ENCODE peak calls at places on chromosomes 12 and 14, in seven cellular contexts. I is mesothelial cell of epicardium; G is amniotic stem cell; M is EH; J is BJ; K is CD4-positive, CD25-positive, alpha-beta regulatory T cell; V is stimulated activated CD4-positive, alpha-beta T cell treated with anti-CD3 and anti-CD28 coated beads, Interleukin-2, amount 100 ng/mL, for 24 hours. O is an unnamed sample.

GRCh38 chr14:33477752-33478151 is 473.1 kb downstream of the EGLN3 start:
- DNase-seq in I (no peak), G (no peak), M (no peak), J (no peak), K (no peak), V (no peak), O (peak)

GRCh38 chr12:131264625-131265024 is 310.9 kb downstream of the ADGRD1 start:
- DNase-seq in I (no peak), G (no peak), M (no peak), J (no peak), K (no peak), V (no peak), O (peak)

GRCh38 chr12:19643635-19644034 is 204.3 kb downstream of the AEBP2 start:
- DNase-seq in I (no peak), G (peak), M (peak), J (no peak), K (no peak), V (no peak), O (peak)

GRCh38 chr14:104604461-104605449 is at the start of gene TMEM179:
- DNase-seq in I (peak), G (no peak), M (peak), J (no peak), K (no peak), V (peak), O (peak)

GRCh38 chr12:57896437-57897201 is 44.7 kb upstream of the ATP23 start:
- DNase-seq in I (peak), G (no peak), M (peak), J (no peak), K (peak), V (no peak), O (peak)

GRCh38 chr14:103128631-103129300 is 5.5 kb downstream of the TNFAIP2 start:
- DNase-seq in I (no peak), G (no peak), M (no peak), J (no peak), K (no peak), V (no peak), O (no peak)

GRCh38 chr14:102225936-102226335 is 79.0 kb downstream of the MOK start:
- DNase-seq in I (no peak), G (no peak), M (no peak), J (no peak), K (no peak), V (no peak), O (no peak)

GRCh38 chr12:44544018-44544417 is 332.1 kb downstream of the NELL2 start:
- DNase-seq in I (no peak), G (no peak), M (no peak), J (no peak), K (no peak), V (no peak), O (no peak)

GRCh38 chr12:124651508-124652273 is 84.3 kb upstream of the NCOR2 start:
- DNase-seq in I (no peak), G (no peak), M (peak), J (no peak), K (no peak), V (no peak), O (no peak)

GRCh38 chr14:94555991-94556390 is 5.3 kb upstream of the SERPINA4 start:
- DNase-seq in I (no peak), G (no peak), M (no peak), J (no peak), K (no peak), V (no peak), O (no peak)

GRCh38 chr12:59459966-59460365 is 135.9 kb upstream of the SLC16A7 start:
- DNase-seq in I (no peak), G (peak), M (peak), J (no peak), K (no peak), V (no peak), O (peak)

GRCh38 chr12:32413412-32413811 is 14.1 kb downstream of the FGD4 start:
- DNase-seq in I (no peak), G (no peak), M (no peak), J (no peak), K (no peak), V (no peak), O (no peak)

GRCh38 chr12:42407306-42407705 is 81.3 kb downstream of the PPHLN1 start:
- DNase-seq in I (no peak), G (no peak), M (peak), J (no peak), K (no peak), V (no peak), O (no peak)

GRCh38 chr12:108856428-108857157 is 790 bp downstream of the SSH1 start:
- DNase-seq in I (peak), G (peak), M (peak), J (peak), K (peak), V (peak), O (peak)

GRCh38 chr12:75481013-75481705 is 604 bp downstream of the GLIPR1 start:
- DNase-seq in I (no peak), G (no peak), M (peak), J (no peak), K (no peak), V (no peak), O (peak)

GRCh38 chr12:52949413-52950331 is 754 bp downstream of the KRT18 start:
- DNase-seq in I (no peak), G (no peak), M (peak), J (peak), K (no peak), V (no peak), O (peak)

GRCh38 chr12:104697186-104697585 is 240.4 kb downstream of the CHST11 start:
- DNase-seq in I (no peak), G (no peak), M (no peak), J (no peak), K (no peak), V (no peak), O (no peak)

GRCh38 chr12:124916370-124917134 is 2.1 kb upstream of the UBC start:
- DNase-seq in I (no peak), G (no peak), M (peak), J (peak), K (peak), V (peak), O (peak)

GRCh38 chr12:104006929-104007328 is 41.3 kb downstream of the TDG start:
- DNase-seq in I (no peak), G (peak), M (peak), J (peak), K (no peak), V (no peak), O (peak)

GRCh38 chr12:2372178-2372577 is 319.4 kb downstream of the CACNA1C start:
- DNase-seq in I (no peak), G (no peak), M (no peak), J (no peak), K (no peak), V (no peak), O (no peak)

GRCh38 chr12:26937443-26937862 is 328 bp downstream of the INTS13 start:
- DNase-seq in I (no peak), G (no peak), M (no peak), J (no peak), K (no peak), V (no peak), O (no peak)

GRCh38 chr14:36503771-36504741 is 16.0 kb downstream of the NKX2-1 start:
- DNase-seq in I (peak), G (no peak), M (no peak), J (no peak), K (no peak), V (no peak), O (peak)

GRCh38 chr12:80792861-80793260 is 76.1 kb downstream of the MYF5 start:
- DNase-seq in I (no peak), G (no peak), M (no peak), J (no peak), K (no peak), V (no peak), O (no peak)

GRCh38 chr12:16019131-16019530 is 108.0 kb downstream of the DERA start:
- DNase-seq in I (no peak), G (no peak), M (peak), J (no peak), K (no peak), V (no peak), O (no peak)

GRCh38 chr14:101001311-101002069 is 98.0 kb upstream of the RTL1 start:
- DNase-seq in I (no peak), G (no peak), M (peak), J (no peak), K (no peak), V (no peak), O (peak)

GRCh38 chr12:106790020-106790419 is 15.5 kb downstream of the RIC8B start:
- DNase-seq in I (no peak), G (no peak), M (no peak), J (no peak), K (peak), V (no peak), O (no peak)

GRCh38 chr14:23538049-23538718 is 13.4 kb downstream of the ZFHX2 start:
- DNase-seq in I (no peak), G (no peak), M (no peak), J (no peak), K (no peak), V (no peak), O (no peak)

GRCh38 chr12:6767592-6768384 is 1.6 kb downstream of the PTMS start:
- DNase-seq in I (no peak), G (no peak), M (peak), J (no peak), K (no peak), V (no peak), O (peak)

GRCh38 chr14:35134329-35135123 is 12.2 kb downstream of the PRORP start:
- DNase-seq in I (no peak), G (no peak), M (no peak), J (no peak), K (no peak), V (no peak), O (peak)

GRCh38 chr12:63894132-63894531 is 49.6 kb downstream of the SRGAP1 start:
- DNase-seq in I (no peak), G (no peak), M (no peak), J (no peak), K (no peak), V (no peak), O (no peak)

GRCh38 chr12:132834181-132834711 is 5.6 kb upstream of the GOLGA3 start:
- DNase-seq in I (no peak), G (no peak), M (no peak), J (no peak), K (peak), V (peak), O (no peak)

GRCh38 chr14:65961004-65961403 is 525.2 kb upstream of the CCDC196 start:
- DNase-seq in I (peak), G (no peak), M (peak), J (no peak), K (peak), V (peak), O (peak)

GRCh38 chr12:109737631-109738030 is 24.0 kb downstream of the FAM222A start:
- DNase-seq in I (no peak), G (no peak), M (no peak), J (no peak), K (no peak), V (no peak), O (no peak)

GRCh38 chr12:117035287-117035686 is 63.9 kb downstream of the TESC start:
- DNase-seq in I (no peak), G (no peak), M (no peak), J (no peak), K (no peak), V (no peak), O (no peak)

GRCh38 chr14:91985521-91986255 is 38.2 kb upstream of the FBLN5 start:
- DNase-seq in I (no peak), G (no peak), M (peak), J (no peak), K (peak), V (no peak), O (no peak)

GRCh38 chr12:123696641-123697040 is 15.5 kb upstream of the ATP6V0A2 start:
- DNase-seq in I (no peak), G (no peak), M (no peak), J (no peak), K (no peak), V (no peak), O (peak)

GRCh38 chr12:47818701-47819543 is 781 bp downstream of the HDAC7 start:
- DNase-seq in I (peak), G (no peak), M (peak), J (no peak), K (peak), V (peak), O (peak)

GRCh38 chr14:104872469-104873341 is 7.6 kb downstream of the CEP170B start:
- DNase-seq in I (no peak), G (no peak), M (peak), J (no peak), K (no peak), V (no peak), O (peak)

GRCh38 chr14:96267336-96267735 is 11.3 kb downstream of the BDKRB1 start:
- DNase-seq in I (peak), G (peak), M (peak), J (peak), K (no peak), V (no peak), O (peak)

GRCh38 chr12:52029686-52030085 is 21.6 kb upstream of the NR4A1 start:
- DNase-seq in I (no peak), G (no peak), M (peak), J (no peak), K (no peak), V (no peak), O (peak)

O was measured in astrocyte of the hippocampus.